ENCODE peak calls at places on chromosomes 1 and 21, in eight cellular contexts. U is lower leg skin, X is esophagus muscularis mucosa, L is NB4, Q is uterus, A is H54, E is ovary, R is sigmoid colon. H is an unnamed sample.

GRCh38 chr1:153534226-153534932 is 1.4 kb downstream of the S100A6 start:
- DNase-seq in Q (no peak), L (no peak), A (no peak), R (peak), X (no peak), E (no peak), U (peak), H (no peak)

GRCh38 chr1:64508521-64509096 is 38.7 kb downstream of the CACHD1 start:
- DNase-seq in A (no peak), L (no peak), R (no peak), X (no peak), E (no peak), Q (no peak), U (no peak), H (no peak)

GRCh38 chr1:56424744-56425493 is 154.4 kb downstream of the PLPP3 start:
- DNase-seq in X (no peak), R (peak), A (peak), E (no peak), U (peak), Q (peak), L (peak), H (no peak)

GRCh38 chr21:38804617-38805281 is 980 bp upstream of the ETS2 start:
- DNase-seq in U (no peak), X (no peak), Q (peak), A (no peak), L (peak), R (peak), E (peak), H (no peak)

GRCh38 chr1:101278845-101279244 is 42.0 kb downstream of the S1PR1 start:
- DNase-seq in A (no peak), U (no peak), Q (no peak), X (no peak), R (no peak), L (no peak), E (no peak), H (no peak)

GRCh38 chr1:239786464-239786863 is 305.2 kb upstream of the FMN2 start:
- DNase-seq in U (no peak), E (no peak), A (no peak), X (peak), L (no peak), Q (no peak), R (no peak), H (no peak)

GRCh38 chr1:202248861-202249260 is 55.3 kb downstream of the LGR6 start:
- DNase-seq in R (peak), A (no peak), E (no peak), L (no peak), Q (no peak), X (no peak), U (no peak), H (no peak)

GRCh38 chr1:171801395-171801990 is 20.0 kb downstream of the METTL13 start:
- DNase-seq in Q (no peak), L (peak), R (no peak), E (no peak), U (no peak), A (peak), X (no peak), H (no peak)

GRCh38 chr21:17454315-17455027 is 58.4 kb upstream of the CXADR start:
- DNase-seq in A (peak), U (peak), R (no peak), X (peak), L (peak), Q (peak), E (peak), H (peak)

GRCh38 chr21:44062380-44062779 is 44.8 kb upstream of the PWP2 start:
- DNase-seq in A (no peak), L (no peak), U (no peak), Q (no peak), X (no peak), E (no peak), R (no peak), H (no peak)
- TF ChIP-seq POLR2A in A (no peak), L (no peak), U (no peak), Q (no peak), X (no peak), E (no peak), R (no peak), H (no peak)

DNA sequence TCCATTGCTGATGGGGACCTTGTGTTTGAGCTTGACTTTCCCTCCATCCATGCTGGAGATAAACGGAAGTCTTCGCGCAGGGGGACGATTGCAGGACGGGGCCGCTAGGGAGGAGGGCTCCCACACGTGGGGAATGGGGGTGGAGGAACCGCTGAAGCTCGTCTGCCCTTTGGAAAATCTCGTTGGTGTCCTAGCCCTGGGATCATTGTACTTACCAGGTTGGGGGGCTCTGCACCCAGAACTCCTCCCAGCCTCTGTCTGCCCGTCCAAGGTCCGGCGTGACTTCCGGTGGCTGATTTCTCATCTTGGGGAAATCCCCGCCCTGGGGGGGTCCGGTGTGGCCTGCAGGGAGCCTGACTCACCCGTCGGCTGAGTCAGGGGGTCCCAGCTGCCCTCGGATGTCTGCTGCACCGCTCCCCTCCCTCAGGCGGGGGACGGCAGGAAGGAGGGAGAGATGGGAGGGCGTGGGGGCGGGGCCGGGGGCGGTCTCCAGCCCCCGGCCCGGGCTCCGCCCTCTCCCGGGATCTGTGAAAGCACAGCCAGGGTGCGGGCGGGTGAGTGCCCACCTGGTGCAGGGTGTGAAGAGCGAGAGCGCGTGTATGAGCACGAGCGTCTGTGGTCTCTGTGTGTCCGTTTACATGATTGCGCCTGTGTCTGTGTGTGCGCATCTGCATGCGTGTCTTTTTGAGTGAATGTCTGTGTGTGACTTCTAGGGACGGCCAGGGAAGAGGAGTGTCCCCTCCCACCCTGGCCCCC is 35.8 kb downstream of the PIK3CD start:
- DNase-seq in U (peak), Q (peak), E (peak), L (peak), R (peak), X (no peak), A (peak), H (peak)
- TF ChIP-seq POLR2A in U (no peak), Q (no peak), E (no peak), L (no peak), R (no peak), X (no peak), A (no peak), H (peak)

GRCh38 chr1:16354619-16355018 is 2.3 kb upstream of the FBXO42 start:
- DNase-seq in A (no peak), X (no peak), E (peak), Q (no peak), L (no peak), U (no peak), R (peak), H (no peak)

GRCh38 chr1:16352842-16353535 is 709 bp upstream of the FBXO42 start:
- DNase-seq in A (no peak), X (no peak), R (peak), E (peak), Q (no peak), U (no peak), L (peak), H (no peak)

GRCh38 chr1:16349847-16350406 is 2.4 kb downstream of the FBXO42 start:
- DNase-seq in R (no peak), U (no peak), E (no peak), X (no peak), A (no peak), L (no peak), Q (no peak), H (no peak)

GRCh38 chr1:16351449-16351993 is 759 bp downstream of the FBXO42 start:
- DNase-seq in E (no peak), L (peak), Q (no peak), X (no peak), A (no peak), R (peak), U (no peak), H (no peak)

GRCh38 chr1:16351994-16352841 is at the start of gene FBXO42:
- DNase-seq in L (peak), R (peak), U (peak), Q (peak), A (peak), E (peak), X (peak), H (peak)
- TF ChIP-seq POLR2A in L (peak), R (peak), U (peak), Q (peak), A (peak), E (peak), X (peak), H (peak)

GRCh38 chr1:154866995-154867795 is 2.9 kb downstream of the KCNN3 start:
- DNase-seq in X (no peak), A (peak), L (no peak), E (no peak), R (no peak), Q (peak), U (no peak), H (no peak)
- TF ChIP-seq POLR2A in X (no peak), A (no peak), L (no peak), E (no peak), R (no peak), Q (peak), U (no peak), H (no peak)